ENCODE peak calls at places on chromosome 17, in six cellular contexts. N, J, I, F, R and P are unnamed samples.

GRCh38 chr17:44043326-44043725 is 23.1 kb downstream of the LSM12 start:
- DNase-seq in N (peak), J (no peak), I (no peak), F (no peak), R (no peak), P (no peak)

GRCh38 chr17:59001158-59001814 is 105.4 kb downstream of the TRIM37 start:
- DNase-seq in N (peak), J (no peak), I (peak), F (no peak), R (peak), P (no peak)

GRCh38 chr17:82939213-82940030 is 99.6 kb upstream of the ZNF750 start:
- DNase-seq in N (no peak), J (no peak), I (no peak), F (peak), R (peak), P (no peak)

GRCh38 chr17:2388020-2388704 is 12.7 kb downstream of the MNT start:
- DNase-seq in N (peak), J (no peak), I (no peak), F (no peak), R (no peak), P (no peak)

GRCh38 chr17:75295220-75296158 is 6.3 kb upstream of the SLC25A19 start:
- DNase-seq in N (no peak), J (no peak), I (no peak), F (no peak), R (no peak), P (no peak)

GRCh38 chr17:75551276-75551675 is 25.8 kb downstream of the LLGL2 start:
- DNase-seq in N (no peak), J (no peak), I (no peak), F (no peak), R (no peak), P (no peak)

GRCh38 chr17:60305141-60305540 is 86.8 kb downstream of the USP32 start:
- DNase-seq in N (no peak), J (no peak), I (no peak), F (no peak), R (no peak), P (no peak)

GRCh38 chr17:81889602-81890001 is 1.8 kb downstream of the ALYREF start:
- DNase-seq in N (no peak), J (no peak), I (no peak), F (no peak), R (no peak), P (no peak)

GRCh38 chr17:35486920-35487727 is 38.6 kb upstream of the SLFN13 start:
- DNase-seq in N (peak), J (no peak), I (peak), F (no peak), R (peak), P (no peak)

GRCh38 chr17:2061441-2061797 is 6.5 kb downstream of the HIC1 start:
- DNase-seq in N (no peak), J (no peak), I (peak), F (no peak), R (no peak), P (no peak)

GRCh38 chr17:76884995-76885896 is 17.0 kb downstream of the MGAT5B start:
- DNase-seq in N (no peak), J (no peak), I (no peak), F (no peak), R (no peak), P (no peak)

GRCh38 chr17:8729860-8730259 is 14.8 kb downstream of the CCDC42 start:
- DNase-seq in N (no peak), J (no peak), I (no peak), F (no peak), R (no peak), P (no peak)

GRCh38 chr17:66602659-66603363 is 232.1 kb upstream of the CACNG5 start:
- DNase-seq in N (peak), J (no peak), I (peak), F (no peak), R (no peak), P (no peak)

GRCh38 chr17:3792481-3792880 is 8.5 kb downstream of the ITGAE start:
- DNase-seq in N (no peak), J (no peak), I (no peak), F (no peak), R (no peak), P (no peak)

GRCh38 chr17:38464251-38464722 is 36.0 kb downstream of the ARHGAP23 start:
- DNase-seq in N (no peak), J (no peak), I (peak), F (peak), R (peak), P (no peak)

GRCh38 chr17:78172284-78173024 is 4.1 kb downstream of the SYNGR2 start:
- DNase-seq in N (no peak), J (no peak), I (peak), F (no peak), R (peak), P (no peak)

GRCh38 chr17:704111-704864 is 10.4 kb downstream of the VPS53 start:
- DNase-seq in N (no peak), J (no peak), I (no peak), F (no peak), R (no peak), P (no peak)

GRCh38 chr17:69474171-69474831 is 59.8 kb downstream of the MAP2K6 start:
- DNase-seq in N (no peak), J (peak), I (no peak), F (no peak), R (no peak), P (peak)

GRCh38 chr17:69414408-69415274 is at the start of gene MAP2K6:
- DNase-seq in N (peak), J (no peak), I (peak), F (peak), R (peak), P (no peak)

GRCh38 chr17:55825213-55825612 is 74.4 kb downstream of the PCTP start:
- DNase-seq in N (peak), J (no peak), I (no peak), F (no peak), R (no peak), P (no peak)

GRCh38 chr17:73387746-73388577 is 76.2 kb upstream of the CDC42EP4 start:
- DNase-seq in N (no peak), J (no peak), I (peak), F (no peak), R (no peak), P (no peak)

GRCh38 chr17:48597775-48598631 is 4.4 kb upstream of the HOXB5 start:
- DNase-seq in N (no peak), J (no peak), I (peak), F (no peak), R (peak), P (no peak)
- H3K4me3 ChIP-seq in N (no peak), J (no peak), I (peak), F (peak), R (peak), P (no peak)

GRCh38 chr17:45160505-45161287 is 979 bp upstream of the HEXIM2 start:
- DNase-seq in N (peak), J (no peak), I (peak), F (peak), R (peak), P (no peak)
- TF ChIP-seq CTCF in N (no peak), J (no peak), I (no peak), F (no peak), R (no peak), P (peak)

GRCh38 chr17:53336281-53336680 is 486.4 kb upstream of the KIF2B start:
- DNase-seq in N (peak), J (no peak), I (peak), F (no peak), R (no peak), P (no peak)
- H3K4me3 ChIP-seq in N (no peak), J (no peak), I (no peak), F (no peak), R (no peak), P (no peak)

DNA sequence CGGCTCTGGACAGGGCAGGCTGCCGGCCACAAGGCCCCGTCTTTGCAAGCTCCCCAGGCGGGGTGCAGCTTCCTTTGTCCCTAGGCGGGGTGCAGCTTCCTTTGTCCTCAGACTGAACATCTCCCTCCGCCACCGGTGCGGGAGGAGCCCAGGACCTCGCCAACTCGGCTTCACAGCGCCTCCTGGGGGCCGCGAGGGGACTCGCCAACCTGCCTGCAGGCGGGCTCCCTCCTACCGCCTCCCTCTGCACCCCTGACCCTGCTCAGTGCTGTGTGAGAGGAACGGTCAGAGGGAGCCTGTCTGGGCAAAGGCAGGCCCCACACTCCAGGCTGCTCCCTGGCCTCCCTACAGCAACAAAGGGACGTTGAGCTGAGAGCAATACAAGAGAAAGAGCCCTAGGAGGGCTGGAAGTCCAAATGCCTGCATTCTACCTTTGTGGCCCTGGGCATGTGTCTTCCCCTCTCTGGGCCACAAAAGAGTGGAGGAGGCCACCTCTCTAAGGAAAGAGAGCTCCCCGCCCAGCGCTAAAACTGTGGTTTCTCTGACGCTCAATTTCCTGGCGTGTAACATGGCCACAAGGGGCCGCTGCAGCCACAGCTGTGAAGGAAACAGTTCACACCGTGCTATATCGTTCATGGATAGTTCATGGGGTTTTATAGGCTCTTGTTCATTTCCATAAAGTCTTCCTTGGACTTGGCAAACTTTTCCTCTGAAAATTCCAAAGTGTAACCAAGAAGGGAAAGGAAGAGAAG is 20.9 kb upstream of the KRT19 start:
- DNase-seq in N (peak), J (peak), I (peak), F (peak), R (peak), P (peak)
- TF ChIP-seq CTCF in N (peak), J (peak), I (peak), F (peak), R (peak), P (peak)

GRCh38 chr17:50170662-50171370 is 5.0 kb downstream of the SGCA start:
- DNase-seq in N (peak), J (no peak), I (no peak), F (no peak), R (no peak), P (no peak)
- H3K4me3 ChIP-seq in N (no peak), J (no peak), I (no peak), F (no peak), R (no peak), P (no peak)

DNA sequence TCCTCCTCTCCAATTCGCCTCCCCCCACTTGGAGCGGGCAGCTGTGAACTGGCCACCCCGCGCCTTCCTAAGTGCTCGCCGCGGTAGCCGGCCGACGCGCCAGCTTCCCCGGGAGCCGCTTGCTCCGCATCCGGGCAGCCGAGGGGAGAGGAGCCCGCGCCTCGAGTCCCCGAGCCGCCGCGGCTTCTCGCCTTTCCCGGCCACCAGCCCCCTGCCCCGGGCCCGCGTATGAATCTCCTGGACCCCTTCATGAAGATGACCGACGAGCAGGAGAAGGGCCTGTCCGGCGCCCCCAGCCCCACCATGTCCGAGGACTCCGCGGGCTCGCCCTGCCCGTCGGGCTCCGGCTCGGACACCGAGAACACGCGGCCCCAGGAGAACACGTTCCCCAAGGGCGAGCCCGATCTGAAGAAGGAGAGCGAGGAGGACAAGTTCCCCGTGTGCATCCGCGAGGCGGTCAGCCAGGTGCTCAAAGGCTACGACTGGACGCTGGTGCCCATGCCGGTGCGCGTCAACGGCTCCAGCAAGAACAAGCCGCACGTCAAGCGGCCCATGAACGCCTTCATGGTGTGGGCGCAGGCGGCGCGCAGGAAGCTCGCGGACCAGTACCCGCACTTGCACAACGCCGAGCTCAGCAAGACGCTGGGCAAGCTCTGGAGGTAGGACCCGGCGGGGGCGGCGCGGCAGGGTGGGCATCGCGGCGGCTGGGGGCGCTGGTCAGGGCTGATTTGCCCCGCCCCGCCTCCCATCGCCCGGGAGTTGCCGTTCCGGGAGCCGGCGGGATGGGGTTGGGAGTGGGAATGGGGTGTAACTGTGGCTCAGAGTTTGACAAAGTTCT is 563 bp downstream of the SOX9 start:
- DNase-seq in N (peak), J (no peak), I (peak), F (no peak), R (peak), P (no peak)
- TF ChIP-seq CTCF in N (no peak), J (no peak), I (no peak), F (no peak), R (no peak), P (peak)

GRCh38 chr17:79905832-79906231 is 66.6 kb upstream of the CBX4 start:
- DNase-seq in N (no peak), J (no peak), I (no peak), F (no peak), R (no peak), P (no peak)
- H3K4me3 ChIP-seq in N (no peak), J (no peak), I (no peak), F (no peak), R (no peak), P (no peak)